ENCODE peak calls at places on chromosomes 12 and 14, in seven cellular contexts. V is fibroblast of lung, H is heart left ventricle, K is A549, Q is A673, M is neural progenitor cell, P is upper lobe of right lung. Y is an unnamed sample.

GRCh38 chr12:26011099-26011498 is 52.6 kb downstream of the RASSF8 start:
- DNase-seq in V (peak; percentile 79), H (no peak), K (no peak), Q (no peak), M (no peak), P (no peak), Y (no peak)

GRCh38 chr12:102385343-102385742 is 95.0 kb downstream of the IGF1 start:
- DNase-seq in V (no peak), H (no peak), K (no peak), Q (no peak), M (no peak), P (no peak), Y (no peak)

GRCh38 chr12:54126696-54127537 is 61.9 kb downstream of the SMUG1 start:
- DNase-seq in V (peak; percentile 25), H (peak; percentile 54), K (peak; percentile 55), Q (peak; percentile 77), M (peak; percentile 66), P (no peak), Y (no peak)

GRCh38 chr12:32761716-32762115 is 6.0 kb upstream of the YARS2 start:
- DNase-seq in V (no peak), H (no peak), K (no peak), Q (no peak), M (no peak), P (no peak), Y (no peak)

GRCh38 chr12:46459881-46460545 is 87.4 kb upstream of the SLC38A2 start:
- DNase-seq in V (no peak), H (no peak), K (no peak), Q (no peak), M (no peak), P (no peak), Y (no peak)

GRCh38 chr12:31868980-31869379 is 90.2 kb upstream of the RESF1 start:
- DNase-seq in V (peak; percentile 45), H (peak; percentile 55), K (no peak), Q (peak; percentile 50), M (no peak), P (no peak), Y (no peak)

GRCh38 chr12:20368653-20369163 is 371 bp downstream of the PDE3A start:
- DNase-seq in V (peak; percentile 57), H (peak; percentile 48), K (peak; percentile 15), Q (peak; percentile 58), M (peak; percentile 76), P (peak; percentile 52), Y (no peak)

GRCh38 chr12:58776144-58776543 is 144.2 kb downstream of the LRIG3 start:
- DNase-seq in V (no peak), H (no peak), K (no peak), Q (no peak), M (no peak), P (no peak), Y (no peak)

GRCh38 chr14:102229739-102230092 is 75.2 kb downstream of the MOK start:
- DNase-seq in V (no peak), H (no peak), K (no peak), Q (no peak), M (no peak), P (no peak), Y (no peak)

GRCh38 chr12:92551853-92552397 is 150.9 kb upstream of the PLEKHG7 start:
- DNase-seq in V (no peak), H (no peak), K (peak; percentile 26), Q (no peak), M (no peak), P (no peak), Y (no peak)

GRCh38 chr14:59897757-59898383 is 22.1 kb upstream of the LRRC9 start:
- DNase-seq in V (peak; percentile 3), H (no peak), K (peak; percentile 13), Q (peak; percentile 67), M (peak; percentile 74), P (no peak), Y (no peak)

GRCh38 chr12:49346659-49347306 is at the start of gene DNAJC22:
- DNase-seq in V (no peak), H (no peak), K (no peak), Q (peak; percentile 58), M (peak; percentile 74), P (peak; percentile 66), Y (no peak)

GRCh38 chr12:54360717-54361456 is 3.4 kb downstream of the GPR84 start:
- DNase-seq in V (peak; percentile 82), H (peak; percentile 69), K (peak; percentile 78), Q (peak; percentile 90), M (peak; percentile 95), P (peak; percentile 87), Y (no peak)

GRCh38 chr14:76377675-76378074 is 1.7 kb downstream of the ESRRB start:
- DNase-seq in V (no peak), H (no peak), K (no peak), Q (no peak), M (no peak), P (no peak), Y (no peak)

GRCh38 chr14:32648434-32648833 is 290.2 kb upstream of the NPAS3 start:
- DNase-seq in V (peak; percentile 88), H (no peak), K (no peak), Q (peak; percentile 33), M (no peak), P (no peak), Y (no peak)

GRCh38 chr12:77575376-77575775 is 255.3 kb upstream of the NAV3 start:
- DNase-seq in V (no peak), H (no peak), K (no peak), Q (no peak), M (no peak), P (no peak), Y (no peak)

GRCh38 chr12:770474-770873 is 18.1 kb downstream of the WNK1 start:
- DNase-seq in V (no peak), H (no peak), K (no peak), Q (no peak), M (no peak), P (no peak), Y (no peak)

GRCh38 chr12:774051-774614 is 21.8 kb downstream of the WNK1 start:
- DNase-seq in V (peak; percentile 19), H (no peak), K (no peak), Q (no peak), M (peak; percentile 53), P (no peak), Y (no peak)

GRCh38 chr12:777550-778047 is 25.2 kb downstream of the WNK1 start:
- DNase-seq in V (no peak), H (no peak), K (no peak), Q (no peak), M (no peak), P (no peak), Y (no peak)

GRCh38 chr12:768434-768833 is 16.1 kb downstream of the WNK1 start:
- DNase-seq in V (no peak), H (no peak), K (no peak), Q (no peak), M (no peak), P (no peak), Y (no peak)

GRCh38 chr12:772056-772697 is 19.8 kb downstream of the WNK1 start:
- DNase-seq in V (no peak), H (no peak), K (no peak), Q (no peak), M (no peak), P (no peak), Y (no peak)
- H3K4me1 ChIP-seq in V (peaks cover 2% of the 10 kb centered on the region), H (peaks cover 48% of the 10 kb centered on the region), K (peaks cover 43% of the 10 kb centered on the region), Q (peaks cover 18% of the 10 kb centered on the region), M (peaks cover 18% of the 10 kb centered on the region), P (peaks cover 39% of the 10 kb centered on the region), Y (peaks cover 90% of the 10 kb centered on the region)

DNA sequence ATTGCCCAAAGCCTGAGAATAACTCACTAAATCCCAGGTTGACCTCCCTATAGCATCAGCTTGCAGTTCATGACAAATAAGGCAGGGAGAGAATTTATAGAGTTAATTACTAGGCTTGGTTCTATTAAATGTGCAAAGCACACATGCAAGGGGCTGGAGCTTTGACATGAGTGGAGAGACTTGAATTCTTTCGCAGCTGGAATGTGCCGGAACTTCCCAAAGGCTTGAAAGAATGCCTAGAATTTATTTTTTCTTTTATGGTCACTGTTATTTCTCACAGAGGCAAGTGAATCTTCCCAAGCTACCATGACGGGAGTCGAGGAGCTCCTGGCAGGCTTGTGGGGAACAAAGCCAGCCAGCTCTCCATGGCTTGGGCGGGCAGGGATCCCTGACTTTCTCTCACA is 95.5 kb upstream of the USP44 start:
- DNase-seq in V (no peak), H (no peak), K (no peak), Q (no peak), M (no peak), P (no peak), Y (no peak)
- TF ChIP-seq CTCF in V (no peak), H (no peak), K (no peak), Q (no peak), M (no peak), P (no peak), Y (no peak)

DNA sequence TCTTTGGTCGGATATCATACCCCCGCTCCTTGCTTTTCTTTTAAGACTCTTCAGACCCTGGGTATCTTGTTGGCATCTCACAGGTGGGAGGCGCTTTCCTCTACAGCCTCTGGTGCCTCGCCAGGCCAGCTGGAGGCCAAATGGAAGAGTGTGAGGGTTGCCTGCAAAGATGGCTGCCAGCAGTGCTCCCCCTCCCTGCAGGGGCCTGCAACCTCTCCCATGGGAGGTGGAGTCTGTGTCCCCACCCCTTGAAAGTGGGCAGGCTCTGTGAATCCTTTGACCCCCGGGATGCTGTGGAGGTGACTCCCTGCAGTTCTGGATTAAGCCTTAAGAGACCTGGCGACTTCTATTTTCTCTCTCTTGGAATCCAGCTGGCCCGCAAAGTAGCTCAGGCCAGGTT is 37.7 kb upstream of the NCOR2 start:
- DNase-seq in V (no peak), H (no peak), K (no peak), Q (no peak), M (peak; percentile 12), P (no peak), Y (no peak)
- H3K4me1 ChIP-seq in V (no peaks in the 10 kb centered on the region), H (peaks cover 15% of the 10 kb centered on the region), K (peaks cover 54% of the 10 kb centered on the region), Q (peaks cover 8% of the 10 kb centered on the region), M (peaks cover 7% of the 10 kb centered on the region), P (peaks cover 21% of the 10 kb centered on the region), Y (peaks cover 16% of the 10 kb centered on the region)

DNA sequence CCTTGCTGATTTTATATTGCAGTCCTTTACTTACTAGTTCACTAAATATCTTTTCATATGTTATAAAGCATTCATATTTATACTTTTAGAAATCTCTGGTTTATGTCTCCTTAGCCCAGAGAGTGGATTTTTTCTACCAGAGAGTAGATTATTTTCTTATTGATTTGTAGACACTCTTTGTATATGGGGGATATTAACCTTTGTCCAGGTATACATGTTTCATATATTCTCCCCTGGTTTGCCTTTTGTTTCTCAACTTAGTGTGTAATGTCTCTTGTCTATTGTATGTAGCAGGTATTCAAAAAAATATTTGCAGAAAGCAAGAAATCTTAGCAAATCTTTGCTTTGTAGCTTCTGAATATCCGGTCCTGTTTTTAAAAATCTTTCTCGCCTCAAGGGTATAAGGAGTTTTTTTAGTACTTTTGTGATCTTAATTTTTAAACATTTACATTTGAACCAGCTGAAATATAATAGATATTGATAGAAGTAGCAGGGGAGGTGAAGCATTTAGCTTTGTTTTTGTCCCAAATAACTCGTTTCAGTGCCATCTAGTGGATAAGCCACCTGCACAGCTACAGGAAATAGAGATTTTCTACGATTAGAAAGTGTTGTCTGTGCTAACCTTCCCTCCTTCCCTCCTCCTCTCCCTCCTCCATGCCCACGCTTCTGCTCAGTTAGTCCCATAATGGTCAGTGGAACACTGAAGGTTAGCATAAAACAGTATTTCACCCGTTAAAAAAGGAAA is 97.0 kb downstream of the PHETA1 start:
- DNase-seq in V (no peak), H (no peak), K (no peak), Q (peak; percentile 25), M (no peak), P (no peak), Y (no peak)
- TF ChIP-seq CTCF in V (no peak), H (no peak), K (peak; percentile 47), Q (peak; percentile 62), M (peak; percentile 28), P (no peak), Y (no peak)